ENCODE peak calls at places on chromosome 20, in eight cellular contexts. A is colonic mucosa, H is cardiac fibroblast, D is MCF 10A, M is fibroblast of mammary gland, K is HCT116, R is uterus, J is adrenal gland. V is an unnamed sample.

GRCh38 chr20:23143098-23143497 is 57.0 kb upstream of the CD93 start:
- DNase-seq in J (peak), K (peak), A (no peak), H (peak), R (no peak), D (peak), M (peak), V (no peak)

GRCh38 chr20:48921883-48922867 is 664 bp downstream of the ARFGEF2 start:
- DNase-seq in D (peak), R (no peak), A (peak), J (peak), M (peak), K (no peak), H (peak), V (no peak)

GRCh38 chr20:49899551-49900383 is 15.6 kb downstream of the SPATA2 start:
- DNase-seq in A (no peak), M (no peak), K (no peak), D (no peak), H (no peak), J (no peak), R (no peak), V (no peak)

GRCh38 chr20:50188879-50189680 is 1.6 kb upstream of the CEBPB start:
- DNase-seq in J (peak), K (no peak), M (no peak), D (no peak), H (no peak), A (no peak), R (no peak), V (no peak)

GRCh38 chr20:10239954-10240353 is 21.3 kb downstream of the SNAP25 start:
- DNase-seq in K (no peak), D (peak), M (peak), A (peak), H (peak), R (no peak), J (no peak), V (no peak)

GRCh38 chr20:4151991-4152695 is 136.8 kb upstream of the RNF24 start:
- DNase-seq in H (no peak), M (peak), A (no peak), J (no peak), D (no peak), K (no peak), R (no peak), V (no peak)

GRCh38 chr20:542777-543368 is 717 bp downstream of the CSNK2A1 start:
- DNase-seq in R (peak), A (peak), J (peak), M (no peak), K (no peak), H (peak), D (no peak), V (peak)

GRCh38 chr20:1286267-1287036 is 20.4 kb downstream of the SNPH start:
- DNase-seq in J (no peak), R (no peak), M (no peak), A (no peak), D (no peak), H (no peak), K (no peak), V (no peak)

GRCh38 chr20:38094968-38095689 is 61.6 kb downstream of the RPRD1B start:
- DNase-seq in J (no peak), K (no peak), D (no peak), M (peak), A (no peak), R (no peak), H (no peak), V (no peak)

GRCh38 chr20:1449370-1449769 is 17.3 kb downstream of the NSFL1C start:
- DNase-seq in J (no peak), D (no peak), K (no peak), A (no peak), H (no peak), R (no peak), M (no peak), V (no peak)

GRCh38 chr20:62736026-62736406 is 27.4 kb downstream of the NTSR1 start:
- DNase-seq in A (no peak), M (no peak), D (no peak), R (no peak), J (peak), H (no peak), K (no peak), V (no peak)

GRCh38 chr20:38610521-38610920 is 8.9 kb downstream of the ARHGAP40 start:
- DNase-seq in R (no peak), K (no peak), D (no peak), M (no peak), H (no peak), A (no peak), J (no peak), V (no peak)

GRCh38 chr20:58921564-58921963 is 59.5 kb upstream of the NELFCD start:
- DNase-seq in H (no peak), D (no peak), A (no peak), K (no peak), M (no peak), R (no peak), J (no peak), V (no peak)

GRCh38 chr20:52031574-52032303 is 159.8 kb downstream of the ZFP64 start:
- DNase-seq in K (no peak), H (peak), D (no peak), M (peak), J (no peak), A (peak), R (peak), V (peak)

GRCh38 chr20:62350098-62350628 is 16.9 kb downstream of the LAMA5 start:
- DNase-seq in K (peak), D (peak), J (no peak), H (no peak), M (no peak), R (no peak), A (peak), V (no peak)

GRCh38 chr20:62664316-62664971 is 22.1 kb downstream of the SLCO4A1 start:
- DNase-seq in J (no peak), H (no peak), D (no peak), K (no peak), A (no peak), R (no peak), M (no peak), V (no peak)

GRCh38 chr20:42506397-42506796 is 683.3 kb downstream of the PTPRT start:
- DNase-seq in A (no peak), K (no peak), H (no peak), J (no peak), R (no peak), M (no peak), D (no peak), V (no peak)

GRCh38 chr20:58685988-58686387 is 6.6 kb upstream of the NPEPL1 start:
- DNase-seq in M (no peak), R (no peak), H (no peak), J (no peak), K (no peak), A (no peak), D (no peak), V (no peak)

GRCh38 chr20:25090492-25091429 is 8.8 kb upstream of the VSX1 start:
- DNase-seq in D (no peak), H (no peak), K (no peak), M (no peak), A (peak), J (no peak), R (no peak), V (no peak)

GRCh38 chr20:37711987-37712961 is 18.4 kb downstream of the CTNNBL1 start:
- DNase-seq in J (peak), A (no peak), M (no peak), K (no peak), D (no peak), R (no peak), H (no peak), V (no peak)

GRCh38 chr20:461254-462198 is 807 bp downstream of the TBC1D20 start:
- DNase-seq in R (peak), M (peak), K (no peak), H (peak), A (peak), J (peak), D (peak), V (peak)

GRCh38 chr20:36824142-36824940 is 50.8 kb upstream of the DSN1 start:
- DNase-seq in K (no peak), D (no peak), A (no peak), H (no peak), J (no peak), R (no peak), M (no peak), V (no peak)

GRCh38 chr20:4985658-4986057 is 15.7 kb downstream of the SLC23A2 start:
- DNase-seq in H (no peak), M (peak), K (no peak), D (no peak), J (peak), R (no peak), A (no peak), V (no peak)

GRCh38 chr20:1961374-1961773 is 32.5 kb downstream of the PDYN start:
- DNase-seq in K (no peak), H (no peak), D (no peak), J (no peak), A (no peak), R (no peak), M (no peak), V (no peak)

GRCh38 chr20:53869466-53870258 is 200.7 kb downstream of the BCAS1 start:
- DNase-seq in M (peak), K (peak), R (peak), J (peak), D (peak), A (peak), H (peak), V (peak)

GRCh38 chr20:14741616-14742015 is 404.2 kb upstream of the FLRT3 start:
- DNase-seq in A (no peak), D (no peak), J (no peak), K (no peak), M (no peak), R (no peak), H (no peak), V (no peak)

GRCh38 chr20:33945391-33946079 is 48.2 kb upstream of the RALY start:
- DNase-seq in D (peak), A (no peak), K (no peak), M (peak), H (peak), R (no peak), J (no peak), V (no peak)

GRCh38 chr20:33944914-33945313 is 48.8 kb upstream of the RALY start:
- DNase-seq in D (no peak), R (no peak), K (no peak), J (no peak), A (no peak), H (no peak), M (no peak), V (no peak)

GRCh38 chr20:33948480-33948879 is 45.2 kb upstream of the RALY start:
- DNase-seq in A (no peak), D (no peak), H (no peak), J (no peak), R (no peak), K (no peak), M (no peak), V (no peak)

GRCh38 chr20:33951171-33951570 is 42.5 kb upstream of the RALY start:
- DNase-seq in H (no peak), A (no peak), R (no peak), D (no peak), K (no peak), M (no peak), J (no peak), V (no peak)

DNA sequence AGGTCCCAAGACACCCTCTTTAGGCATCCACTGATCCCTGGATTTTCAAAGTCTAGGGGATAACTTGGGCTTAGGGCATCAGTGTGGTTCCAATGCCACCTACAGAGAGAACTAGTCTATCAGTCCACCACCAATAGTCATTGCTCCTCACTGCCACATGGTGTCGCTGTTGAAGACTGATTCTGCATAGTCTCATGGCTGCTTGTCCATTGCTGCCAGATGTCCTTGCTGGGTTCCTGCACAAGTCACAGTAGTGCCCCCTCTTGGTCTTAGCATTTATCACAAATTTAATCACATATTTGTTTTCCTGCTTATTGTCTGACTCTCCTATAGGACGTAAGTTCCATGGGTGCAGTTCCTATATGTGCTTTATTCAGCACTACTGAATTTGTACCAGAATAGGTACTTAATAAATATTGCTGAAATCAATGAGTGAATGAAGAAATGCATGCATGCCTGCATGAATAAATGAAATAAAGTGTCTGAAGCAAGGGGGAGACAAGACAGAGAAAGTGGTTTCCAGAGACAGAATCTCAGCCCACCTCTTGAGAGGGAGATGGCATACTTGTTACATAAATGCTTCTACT is 45.9 kb upstream of the RALY start:
- DNase-seq in R (no peak), H (peak), J (no peak), D (peak), K (peak), M (peak), A (peak), V (peak)
- TF ChIP-seq CTCF in R (no peak), H (peak), J (peak), D (peak), K (peak), M (peak), A (peak), V (peak)

GRCh38 chr20:35432430-35432735 is 5.6 kb downstream of the GDF5 start:
- DNase-seq in D (no peak), M (no peak), H (no peak), A (no peak), K (no peak), J (no peak), R (no peak), V (no peak)
- TF ChIP-seq CTCF in D (no peak), M (no peak), H (peak), A (no peak), K (no peak), J (no peak), R (no peak), V (no peak)

DNA sequence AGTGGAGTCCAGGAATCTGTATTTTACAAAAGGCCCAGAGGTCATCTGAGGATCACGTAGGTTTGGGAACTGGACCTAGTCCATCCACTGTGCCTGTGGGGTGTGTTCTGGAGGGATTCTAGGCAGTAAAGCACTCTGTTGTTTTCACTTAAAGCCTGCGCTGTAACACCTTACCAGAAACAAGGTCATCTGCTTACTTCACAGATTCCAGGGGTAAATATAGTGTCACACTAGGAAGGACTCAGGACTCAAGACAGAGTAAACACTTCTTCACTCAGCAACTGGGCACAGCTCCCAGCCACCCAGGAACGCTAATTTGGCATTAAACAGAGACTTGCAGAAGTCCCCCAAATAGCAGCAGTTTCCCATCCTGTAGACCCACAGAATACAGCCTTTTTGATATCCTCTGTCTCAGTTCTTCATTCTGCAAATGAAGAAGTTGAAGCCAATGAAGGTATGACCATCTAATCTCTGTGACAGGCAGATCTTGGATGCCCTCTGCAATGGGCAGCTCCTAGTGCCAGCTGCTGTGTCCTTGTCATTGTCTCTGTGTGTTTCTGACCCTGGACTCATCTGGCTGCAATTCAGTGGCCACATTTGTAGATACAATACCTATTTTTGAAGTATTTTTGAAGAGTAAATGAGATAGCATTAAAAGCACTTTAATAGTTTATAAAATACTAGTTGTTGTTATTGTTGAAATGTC is 129.1 kb downstream of the SLC24A3 start:
- DNase-seq in K (no peak), H (no peak), R (no peak), D (no peak), J (no peak), A (no peak), M (no peak), V (no peak)
- TF ChIP-seq CTCF in K (no peak), H (no peak), R (no peak), D (no peak), J (no peak), A (no peak), M (no peak), V (no peak)

GRCh38 chr20:45445805-45446562 is 23.6 kb upstream of the WFDC2 start:
- DNase-seq in R (no peak), A (peak), D (peak), H (peak), M (peak), J (no peak), K (peak), V (peak)
- TF ChIP-seq CTCF in R (no peak), A (peak), D (peak), H (peak), M (peak), J (peak), K (peak), V (peak)

GRCh38 chr20:7358670-7359069 is 581.6 kb downstream of the HAO1 start:
- DNase-seq in D (no peak), J (no peak), H (no peak), R (no peak), A (no peak), K (no peak), M (no peak), V (peak)
- TF ChIP-seq CTCF in D (no peak), J (no peak), H (no peak), R (no peak), A (no peak), K (no peak), M (no peak), V (peak)

DNA sequence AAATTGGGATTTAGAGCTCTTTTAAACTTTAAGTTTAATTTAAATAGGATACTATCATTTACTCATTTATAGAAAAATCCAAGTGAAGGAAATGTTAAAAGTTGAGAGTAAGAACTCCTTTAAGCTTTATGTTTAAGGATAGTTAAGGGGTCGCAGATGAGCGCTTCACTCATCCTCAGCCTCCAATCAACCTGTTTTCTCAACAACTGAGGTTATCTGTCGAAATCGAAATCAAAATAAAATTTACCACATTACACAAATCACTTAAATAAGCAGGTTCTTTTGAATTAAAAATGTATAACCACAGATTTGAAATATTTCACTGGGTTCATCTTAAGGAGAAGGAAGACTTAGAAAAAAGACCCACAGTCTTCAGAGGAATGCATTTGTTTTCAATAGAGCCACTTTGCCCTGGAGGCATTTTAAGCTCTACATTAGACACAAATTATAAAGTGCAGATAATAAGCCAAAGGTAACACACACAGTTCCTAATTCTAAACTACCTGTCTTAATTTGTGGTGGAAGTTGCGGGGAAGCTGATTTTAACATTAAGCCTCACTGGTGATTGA is 5.5 kb downstream of the PAX1 start:
- DNase-seq in D (no peak), M (no peak), K (no peak), H (no peak), J (no peak), A (no peak), R (no peak), V (no peak)
- TF ChIP-seq CTCF in D (no peak), M (no peak), K (no peak), H (no peak), J (no peak), A (no peak), R (no peak), V (no peak)

DNA sequence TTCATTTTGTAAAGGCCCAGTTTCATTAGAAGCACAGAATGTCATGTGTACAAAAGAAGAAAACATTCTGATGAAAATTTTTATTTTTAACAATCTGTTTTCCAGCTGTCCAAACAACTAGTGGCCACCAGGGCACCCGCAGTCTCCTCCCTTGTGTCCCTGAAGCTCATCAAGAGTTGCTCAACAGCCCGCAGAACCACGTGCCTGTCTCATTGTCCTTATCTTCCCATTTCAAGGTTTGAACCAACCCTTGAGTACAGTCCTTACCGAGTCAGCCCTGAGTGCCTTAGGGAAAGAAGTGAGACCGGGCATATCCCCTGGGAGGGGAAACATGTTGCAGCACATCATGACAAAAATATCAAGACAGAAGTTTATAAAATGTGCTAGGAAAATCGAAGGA is 15.9 kb upstream of the ZNF133 start:
- DNase-seq in A (no peak), J (peak), K (no peak), D (peak), H (peak), M (peak), R (no peak), V (no peak)
- TF ChIP-seq CTCF in A (no peak), J (peak), K (peak), D (no peak), H (peak), M (peak), R (no peak), V (no peak)

GRCh38 chr20:32858873-32859372 is at the start of gene EFCAB8:
- DNase-seq in R (no peak), J (no peak), D (no peak), K (no peak), M (no peak), H (no peak), A (no peak), V (no peak)
- TF ChIP-seq CTCF in R (no peak), J (no peak), D (no peak), K (peak), M (no peak), H (peak), A (no peak), V (no peak)

V was measured in nephron progenitor cell.